ENCODE peak calls at places on chromosomes 3 and 15, in four cellular contexts. P is sigmoid colon, X is adrenal gland, U is endodermal cell. W is an unnamed sample.
A peak's percentile ranks its signal among the peaks of the same experiment; 100 is the strongest.

GRCh38 chr15:45338417-45338816 is 39.9 kb downstream of the GATM start:
- DNase-seq in P (no peak), X (no peak), U (no peak), W (no peak)

GRCh38 chr3:43176666-43177065 is 70.8 kb upstream of the POMGNT2 start:
- DNase-seq in P (no peak), X (no peak), U (peak; percentile 31), W (no peak)

GRCh38 chr15:91100561-91101355 is 701 bp downstream of the SV2B start:
- DNase-seq in X (no peak), U (peak; percentile 57), P (no peak), W (no peak)

GRCh38 chr3:31906182-31906581 is 74.9 kb downstream of the OSBPL10 start:
- DNase-seq in X (no peak), P (no peak), U (no peak), W (no peak)

GRCh38 chr3:133469140-133469731 is 69.4 kb downstream of the BFSP2 start:
- DNase-seq in P (no peak), U (no peak), X (peak; percentile 31), W (no peak)

GRCh38 chr15:83288381-83288801 is 3.9 kb upstream of the BNC1 start:
- DNase-seq in X (no peak), U (peak; percentile 81), P (no peak), W (no peak)

GRCh38 chr15:52220896-52221660 is 29.9 kb upstream of the GNB5 start:
- DNase-seq in U (no peak), P (no peak), X (no peak), W (no peak)

GRCh38 chr3:157089455-157090221 is 70.3 kb downstream of the CCNL1 start:
- DNase-seq in P (peak; percentile 77), X (peak; percentile 25), U (no peak), W (peak; percentile 78)

GRCh38 chr15:41286665-41287333 is 45.6 kb downstream of the OIP5 start:
- DNase-seq in P (no peak), X (peak; percentile 53), U (no peak), W (no peak)

GRCh38 chr3:112650472-112650871 is 9.5 kb upstream of the CCDC80 start:
- DNase-seq in X (no peak), P (no peak), U (no peak), W (no peak)

GRCh38 chr3:186102687-186103086 is 6.2 kb downstream of the ETV5 start:
- DNase-seq in P (no peak), X (no peak), U (no peak), W (no peak)

GRCh38 chr15:77083381-77084160 is 12.7 kb upstream of the TSPAN3 start:
- DNase-seq in P (peak; percentile 82), X (peak; percentile 89), U (peak; percentile 95), W (peak; percentile 93)

GRCh38 chr3:79684041-79684440 is 83.8 kb downstream of the ROBO1 start:
- DNase-seq in U (no peak), X (no peak), P (no peak), W (no peak)

GRCh38 chr3:134487406-134487805 is 1.5 kb downstream of the CEP63 start:
- DNase-seq in U (no peak), X (no peak), P (no peak), W (no peak)

GRCh38 chr3:161310649-161311423 is 60.5 kb downstream of the SPTSSB start:
- DNase-seq in X (no peak), P (no peak), U (no peak), W (no peak)

GRCh38 chr3:161305095-161305991 is 66.0 kb downstream of the SPTSSB start:
- DNase-seq in U (no peak), P (no peak), X (peak; percentile 2), W (no peak)
- TF ChIP-seq CTCF in U (peak; percentile 83), P (no peak), X (peak; percentile 54), W (peak; percentile 46)

DNA sequence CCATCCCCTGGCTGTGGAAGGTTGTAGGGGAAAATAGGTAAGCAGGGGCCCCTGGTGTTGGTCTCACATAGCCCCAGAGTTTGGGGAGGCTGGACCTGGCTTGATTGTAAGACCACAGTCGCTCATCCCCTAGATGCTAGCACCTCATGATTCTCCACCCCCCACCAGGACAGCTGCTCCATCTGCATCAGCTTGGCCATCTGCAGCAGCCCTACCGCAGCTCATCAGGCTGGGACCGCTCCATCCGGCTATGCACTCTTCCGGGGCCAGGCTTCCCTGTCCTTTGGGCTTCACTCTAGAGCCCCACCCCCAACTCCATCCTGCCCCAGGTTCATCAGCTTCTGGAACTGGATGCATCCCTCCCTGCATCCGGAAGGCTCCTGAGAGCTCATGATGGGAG is 12.6 kb downstream of the SCN5A start:
- DNase-seq in X (no peak), U (no peak), P (no peak), W (no peak)
- H3K4me1 ChIP-seq in X (no peaks in the 10 kb centered on the region), U (peaks cover 4% of the 10 kb centered on the region), P (no peaks in the 10 kb centered on the region), W (no peaks in the 10 kb centered on the region)

DNA sequence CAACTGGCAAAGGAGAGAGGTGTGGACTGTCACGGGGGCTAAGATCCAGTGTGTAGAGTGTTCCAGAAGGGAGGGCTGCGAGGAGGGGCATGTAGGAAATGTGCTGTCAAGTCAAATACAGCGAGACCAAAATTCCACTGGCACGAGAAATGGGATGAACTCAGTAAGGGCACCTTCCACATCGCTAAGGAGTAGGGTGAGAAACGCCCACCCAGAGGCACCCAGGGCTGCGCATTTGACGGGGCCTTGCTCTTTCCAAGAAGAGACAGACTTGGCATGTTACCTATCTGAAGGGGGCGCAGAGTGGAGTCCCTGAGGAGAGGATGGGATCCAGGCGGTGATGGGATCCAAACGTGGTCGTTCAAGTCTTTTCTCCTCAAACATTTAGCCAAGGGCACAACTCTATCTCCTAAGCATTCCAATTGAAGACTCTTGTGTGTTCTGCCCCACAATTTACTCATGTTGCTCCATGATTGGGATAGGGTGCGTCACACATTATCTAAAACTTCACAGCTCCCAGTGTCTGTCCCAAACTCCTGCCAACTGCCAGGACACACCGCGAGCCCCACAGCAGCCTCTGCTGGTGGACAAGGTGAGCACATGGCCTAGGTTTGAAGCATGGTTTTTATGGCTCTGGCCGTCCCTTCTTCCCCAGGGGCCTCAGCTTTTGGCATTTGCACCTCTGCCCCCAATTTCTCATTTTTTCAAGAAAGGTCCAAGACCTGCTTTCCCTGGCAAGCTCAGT is 7.6 kb downstream of the SELENOS start:
- DNase-seq in U (peak; percentile 79), P (no peak), X (no peak), W (no peak)
- TF ChIP-seq CTCF in U (peak; percentile 71), P (no peak), X (no peak), W (no peak)

GRCh38 chr15:74132681-74133070 is 2.3 kb downstream of the ISLR2 start:
- DNase-seq in X (no peak), P (no peak), U (peak; percentile 70), W (no peak)
- H3K4me1 ChIP-seq in X (peaks cover 27% of the 10 kb centered on the region), P (peaks cover 68% of the 10 kb centered on the region), U (peaks cover 3% of the 10 kb centered on the region), W (no peaks in the 10 kb centered on the region)

GRCh38 chr3:67381667-67382272 is 272.6 kb downstream of the SUCLG2 start:
- DNase-seq in P (no peak), U (no peak), X (peak; percentile 41), W (no peak)
- TF ChIP-seq CTCF in P (peak; percentile 36), U (peak; percentile 88), X (peak; percentile 67), W (peak; percentile 61)

DNA sequence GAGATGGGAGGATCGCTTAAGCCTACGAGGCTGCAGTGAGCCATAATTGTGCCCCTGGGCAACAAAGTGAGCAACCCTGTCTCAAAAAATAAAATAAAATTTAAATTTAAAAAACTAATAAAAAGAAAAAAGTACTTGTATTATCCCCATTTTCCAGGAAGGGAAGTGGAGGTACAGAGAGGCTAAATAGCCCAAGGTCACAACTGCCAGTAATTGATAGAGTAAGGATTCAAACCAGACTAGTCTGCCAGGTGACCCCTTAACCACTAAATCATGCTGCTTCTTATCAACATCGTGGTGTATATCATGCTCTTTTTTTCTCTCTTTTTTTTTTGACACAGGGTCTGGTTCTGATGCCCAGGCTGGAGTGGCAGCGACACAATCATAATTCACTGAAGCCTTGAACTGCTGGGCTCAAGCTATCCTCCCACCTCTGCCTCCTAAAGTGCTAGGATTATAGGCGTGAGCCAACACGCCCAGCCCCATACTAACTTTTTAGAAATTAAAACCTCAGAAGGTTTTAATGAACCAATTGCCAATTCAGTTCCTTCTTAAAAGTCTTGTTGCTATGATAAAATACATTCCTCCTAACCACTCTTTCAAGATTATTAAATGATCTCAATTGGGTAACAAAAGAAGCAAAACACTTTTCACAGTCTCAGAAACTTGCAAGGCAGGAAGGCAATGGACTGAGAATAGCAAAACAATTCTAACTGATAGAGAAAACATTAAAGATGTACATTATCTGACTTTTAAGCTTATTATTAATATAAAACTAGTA is 30.5 kb downstream of the HERC1 start:
- DNase-seq in X (no peak), P (no peak), U (no peak), W (no peak)
- H3K4me1 ChIP-seq in X (peaks cover 38% of the 10 kb centered on the region), P (peaks cover 36% of the 10 kb centered on the region), U (no peaks in the 10 kb centered on the region), W (no peaks in the 10 kb centered on the region)

GRCh38 chr15:85284497-85284896 is 95.9 kb upstream of the AKAP13 start:
- DNase-seq in X (no peak), P (no peak), U (no peak), W (no peak)

GRCh38 chr15:85289677-85290365 is 90.6 kb upstream of the AKAP13 start:
- DNase-seq in X (peak; percentile 84), U (peak; percentile 67), P (no peak), W (peak; percentile 44)
- TF ChIP-seq CTCF in X (peak; percentile 66), U (peak; percentile 73), P (peak; percentile 44), W (peak; percentile 30)

W was measured in colonic mucosa.